ENCODE peak calls at places on chromosome X, in eight cellular contexts. One of them, this sample, is unnamed.

GRCh38 chrX:71315917-71316316 is 14.4 kb downstream of the ITGB1BP2 start:
- DNase-seq in GM23338: no peak
- DNase-seq in astrocyte of the spinal cord: peak; percentile 53
- DNase-seq in breast epithelium: no peak
- DNase-seq in A549: no peak
- DNase-seq in MM.1S: no peak
- DNase-seq in NB4: no peak
- DNase-seq in colonic mucosa: no peak
- DNase-seq in this sample: no peak

GRCh38 chrX:48520455-48520854 is 1.2 kb upstream of the EBP start:
- DNase-seq in GM23338: no peak
- DNase-seq in breast epithelium: no peak
- DNase-seq in NB4: no peak
- DNase-seq in A549: no peak
- DNase-seq in astrocyte of the spinal cord: no peak
- DNase-seq in colonic mucosa: no peak
- DNase-seq in MM.1S: no peak
- DNase-seq in this sample: no peak

GRCh38 chrX:101415180-101416130 is 7.4 kb downstream of the HNRNPH2 start:
- DNase-seq in MM.1S: peak; percentile 69
- DNase-seq in GM23338: peak; percentile 75
- DNase-seq in NB4: peak; percentile 77
- DNase-seq in breast epithelium: no peak
- DNase-seq in colonic mucosa: peak; percentile 49
- DNase-seq in A549: peak; percentile 75
- DNase-seq in astrocyte of the spinal cord: peak; percentile 85
- DNase-seq in this sample: peak; percentile 74

GRCh38 chrX:68720851-68721250 is 73.4 kb downstream of the STARD8 start:
- DNase-seq in A549: no peak
- DNase-seq in breast epithelium: no peak
- DNase-seq in NB4: no peak
- DNase-seq in colonic mucosa: no peak
- DNase-seq in astrocyte of the spinal cord: no peak
- DNase-seq in MM.1S: no peak
- DNase-seq in GM23338: no peak
- DNase-seq in this sample: no peak

GRCh38 chrX:96713303-96713702 is 28.7 kb downstream of the DIAPH2 start:
- DNase-seq in NB4: no peak
- DNase-seq in MM.1S: no peak
- DNase-seq in A549: peak; percentile 1
- DNase-seq in GM23338: no peak
- DNase-seq in colonic mucosa: peak; percentile 40
- DNase-seq in breast epithelium: no peak
- DNase-seq in astrocyte of the spinal cord: no peak
- DNase-seq in this sample: no peak

GRCh38 chrX:110409925-110410324 is 51.3 kb downstream of the RTL9 start:
- DNase-seq in GM23338: no peak
- DNase-seq in astrocyte of the spinal cord: peak; percentile 43
- DNase-seq in colonic mucosa: no peak
- DNase-seq in MM.1S: no peak
- DNase-seq in A549: peak; percentile 24
- DNase-seq in NB4: peak; percentile 25
- DNase-seq in breast epithelium: no peak
- DNase-seq in this sample: no peak

GRCh38 chrX:71637253-71637618 is 18.9 kb upstream of the CXCR3 start:
- DNase-seq in colonic mucosa: no peak
- DNase-seq in breast epithelium: no peak
- DNase-seq in astrocyte of the spinal cord: no peak
- DNase-seq in A549: no peak
- DNase-seq in NB4: no peak
- DNase-seq in GM23338: no peak
- DNase-seq in MM.1S: no peak
- DNase-seq in this sample: no peak

GRCh38 chrX:24760601-24761000 is 66.9 kb downstream of the POLA1 start:
- DNase-seq in astrocyte of the spinal cord: peak; percentile 78
- DNase-seq in GM23338: no peak
- DNase-seq in colonic mucosa: no peak
- DNase-seq in MM.1S: no peak
- DNase-seq in breast epithelium: no peak
- DNase-seq in NB4: no peak
- DNase-seq in A549: no peak
- DNase-seq in this sample: peak; percentile 73

GRCh38 chrX:18877472-18877871 is 106.4 kb downstream of the PHKA2 start:
- DNase-seq in GM23338: no peak
- DNase-seq in astrocyte of the spinal cord: no peak
- DNase-seq in A549: no peak
- DNase-seq in breast epithelium: no peak
- DNase-seq in colonic mucosa: no peak
- DNase-seq in MM.1S: no peak
- DNase-seq in NB4: no peak
- DNase-seq in this sample: no peak

GRCh38 chrX:83516597-83516996 is 8.5 kb downstream of the POU3F4 start:
- DNase-seq in A549: no peak
- DNase-seq in GM23338: no peak
- DNase-seq in colonic mucosa: no peak
- DNase-seq in breast epithelium: no peak
- DNase-seq in NB4: no peak
- DNase-seq in astrocyte of the spinal cord: no peak
- DNase-seq in MM.1S: no peak
- DNase-seq in this sample: no peak

GRCh38 chrX:39157796-39158195 is 356.5 kb downstream of the MID1IP1 start:
- DNase-seq in MM.1S: no peak
- DNase-seq in breast epithelium: no peak
- DNase-seq in GM23338: no peak
- DNase-seq in NB4: no peak
- DNase-seq in colonic mucosa: no peak
- DNase-seq in A549: no peak
- DNase-seq in astrocyte of the spinal cord: peak; percentile 6
- DNase-seq in this sample: peak; percentile 31

GRCh38 chrX:53547668-53548067 is 113.5 kb upstream of the HSD17B10 start:
- DNase-seq in breast epithelium: no peak
- DNase-seq in MM.1S: no peak
- DNase-seq in NB4: no peak
- DNase-seq in astrocyte of the spinal cord: no peak
- DNase-seq in GM23338: no peak
- DNase-seq in colonic mucosa: no peak
- DNase-seq in A549: no peak
- DNase-seq in this sample: no peak

GRCh38 chrX:129347291-129347690 is 176.0 kb downstream of the SMARCA1 start:
- DNase-seq in A549: peak; percentile 17
- DNase-seq in colonic mucosa: no peak
- DNase-seq in GM23338: peak; percentile 74
- DNase-seq in astrocyte of the spinal cord: no peak
- DNase-seq in breast epithelium: no peak
- DNase-seq in NB4: peak; percentile 36
- DNase-seq in MM.1S: no peak
- DNase-seq in this sample: no peak

GRCh38 chrX:49209434-49210251 is 9.7 kb upstream of the SYP start:
- DNase-seq in NB4: peak; percentile 20
- DNase-seq in MM.1S: no peak
- DNase-seq in breast epithelium: no peak
- DNase-seq in A549: no peak
- DNase-seq in GM23338: peak; percentile 73
- DNase-seq in colonic mucosa: no peak
- DNase-seq in astrocyte of the spinal cord: no peak
- DNase-seq in this sample: no peak

GRCh38 chrX:148135738-148136137 is 154.6 kb downstream of the FMR1NB start:
- DNase-seq in astrocyte of the spinal cord: peak; percentile 1
- DNase-seq in GM23338: no peak
- DNase-seq in breast epithelium: no peak
- DNase-seq in A549: no peak
- DNase-seq in colonic mucosa: no peak
- DNase-seq in MM.1S: no peak
- DNase-seq in NB4: no peak
- DNase-seq in this sample: no peak

GRCh38 chrX:148134578-148134977 is 153.4 kb downstream of the FMR1NB start:
- DNase-seq in breast epithelium: no peak
- DNase-seq in A549: no peak
- DNase-seq in NB4: peak; percentile 15
- DNase-seq in MM.1S: no peak
- DNase-seq in GM23338: no peak
- DNase-seq in colonic mucosa: no peak
- DNase-seq in astrocyte of the spinal cord: no peak
- DNase-seq in this sample: no peak

DNA sequence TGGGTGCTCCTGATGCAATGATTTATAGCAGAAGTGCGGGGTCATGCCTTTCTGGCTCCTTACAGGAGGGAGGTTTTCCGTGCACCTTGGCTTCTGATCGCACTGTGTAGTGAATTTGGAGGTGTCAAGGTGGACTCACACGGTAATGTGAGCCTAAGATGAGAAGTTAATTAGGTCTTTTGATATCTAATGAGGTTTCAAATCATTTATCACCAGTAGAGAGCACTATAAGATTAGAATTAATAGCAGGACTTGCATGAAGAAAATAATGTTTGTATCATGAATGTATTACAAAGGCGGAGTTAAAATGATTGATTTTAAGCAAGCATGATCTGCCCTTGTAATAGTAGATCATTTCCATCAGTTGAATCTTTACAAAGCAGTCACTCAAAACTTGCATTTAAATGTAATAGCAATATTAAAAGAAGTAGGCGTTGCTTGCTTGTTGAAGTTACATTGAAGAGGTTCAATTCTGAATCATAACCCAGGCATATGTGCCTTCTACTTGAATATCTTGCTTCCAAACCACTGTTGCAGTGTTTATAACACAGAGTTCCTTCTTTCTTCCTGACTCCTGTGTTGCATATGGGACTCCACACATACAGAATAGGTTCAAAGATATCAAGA is 152.1 kb downstream of the FMR1NB start:
- DNase-seq in GM23338: peak; percentile 9
- DNase-seq in MM.1S: peak; percentile 29
- DNase-seq in breast epithelium: no peak
- DNase-seq in astrocyte of the spinal cord: peak; percentile 6
- DNase-seq in NB4: peak; percentile 44
- DNase-seq in A549: peak; percentile 0
- DNase-seq in colonic mucosa: no peak
- DNase-seq in this sample: no peak
- TF ChIP-seq CTCF in GM23338: no peak
- TF ChIP-seq CTCF in MM.1S: no peak
- TF ChIP-seq CTCF in breast epithelium: no peak
- TF ChIP-seq CTCF in astrocyte of the spinal cord: no peak
- TF ChIP-seq CTCF in NB4: no peak
- TF ChIP-seq CTCF in A549: no peak
- TF ChIP-seq CTCF in colonic mucosa: no peak
- TF ChIP-seq CTCF in this sample: no peak

DNA sequence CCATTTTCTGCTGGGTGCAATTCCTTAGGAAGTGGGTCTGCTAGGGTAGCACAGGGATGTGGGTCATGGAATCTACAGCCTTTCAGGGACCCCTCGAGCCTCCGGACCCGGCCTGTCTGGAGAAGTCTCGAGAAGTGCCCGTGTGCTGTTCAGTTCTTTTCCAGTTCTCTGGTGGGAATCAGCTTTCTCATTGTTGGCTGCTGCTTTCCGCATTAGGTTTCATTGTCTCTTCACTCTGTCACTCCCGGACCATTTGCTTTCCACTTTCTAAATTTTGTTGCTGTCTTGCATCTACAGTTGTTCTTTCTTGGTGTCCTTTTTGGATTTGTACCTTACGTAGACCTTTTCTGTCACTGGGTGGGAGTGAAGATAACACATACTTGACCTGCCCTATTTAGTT is 6.1 kb downstream of the RAB9A start:
- DNase-seq in MM.1S: no peak
- DNase-seq in colonic mucosa: no peak
- DNase-seq in GM23338: no peak
- DNase-seq in astrocyte of the spinal cord: no peak
- DNase-seq in breast epithelium: no peak
- DNase-seq in A549: no peak
- DNase-seq in NB4: no peak
- DNase-seq in this sample: no peak
- H3K4me3 ChIP-seq in MM.1S: no peak overlapping the region
- H3K4me3 ChIP-seq in colonic mucosa: no peak overlapping the region
- H3K4me3 ChIP-seq in GM23338: no peak overlapping the region
- H3K4me3 ChIP-seq in astrocyte of the spinal cord: no peak overlapping the region
- H3K4me3 ChIP-seq in breast epithelium: no peak overlapping the region
- H3K4me3 ChIP-seq in A549: no peak overlapping the region
- H3K4me3 ChIP-seq in NB4: no peak overlapping the region
- H3K4me3 ChIP-seq in this sample: no peak overlapping the region

GRCh38 chrX:144335402-144335801 is 451.5 kb downstream of the UBE2NL start:
- DNase-seq in A549: peak; percentile 0
- DNase-seq in MM.1S: no peak
- DNase-seq in GM23338: no peak
- DNase-seq in colonic mucosa: no peak
- DNase-seq in astrocyte of the spinal cord: no peak
- DNase-seq in NB4: peak; percentile 3
- DNase-seq in breast epithelium: no peak
- DNase-seq in this sample: no peak
- TF ChIP-seq CTCF in A549: no peak
- TF ChIP-seq CTCF in MM.1S: no peak
- TF ChIP-seq CTCF in GM23338: no peak
- TF ChIP-seq CTCF in colonic mucosa: no peak
- TF ChIP-seq CTCF in astrocyte of the spinal cord: no peak
- TF ChIP-seq CTCF in NB4: no peak
- TF ChIP-seq CTCF in breast epithelium: no peak
- TF ChIP-seq CTCF in this sample: no peak

DNA sequence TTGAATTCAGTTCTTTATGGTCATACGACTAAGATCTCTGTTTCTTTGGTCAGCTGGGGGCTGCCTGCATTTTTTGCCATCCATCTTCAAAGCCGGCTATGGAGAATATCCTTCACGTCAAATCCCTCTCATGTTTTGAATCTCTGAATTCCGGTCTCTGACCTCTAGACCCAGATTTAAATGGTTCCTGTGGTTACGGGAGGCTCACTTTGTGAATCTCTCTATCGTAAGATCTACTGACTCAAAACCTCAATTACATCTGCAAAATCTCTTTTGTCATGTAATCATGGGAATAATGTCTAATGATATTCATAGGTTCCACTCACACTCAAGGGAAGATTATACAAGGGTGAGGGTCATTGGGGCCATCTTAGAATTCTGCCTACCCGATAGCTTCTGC is 5.7 kb upstream of the MPC1L start:
- DNase-seq in colonic mucosa: no peak
- DNase-seq in MM.1S: no peak
- DNase-seq in NB4: no peak
- DNase-seq in A549: no peak
- DNase-seq in astrocyte of the spinal cord: no peak
- DNase-seq in breast epithelium: no peak
- DNase-seq in GM23338: no peak
- DNase-seq in this sample: no peak
- H3K4me3 ChIP-seq in colonic mucosa: no peak overlapping the region
- H3K4me3 ChIP-seq in MM.1S: no peak overlapping the region
- H3K4me3 ChIP-seq in NB4: no peak overlapping the region
- H3K4me3 ChIP-seq in A549: no peak overlapping the region
- H3K4me3 ChIP-seq in astrocyte of the spinal cord: no peak overlapping the region
- H3K4me3 ChIP-seq in breast epithelium: no peak overlapping the region
- H3K4me3 ChIP-seq in GM23338: no peak overlapping the region
- H3K4me3 ChIP-seq in this sample: no peak overlapping the region

GRCh38 chrX:78139160-78140123 is at the start of gene TAF9B:
- DNase-seq in colonic mucosa: peak; percentile 85
- DNase-seq in astrocyte of the spinal cord: peak; percentile 80
- DNase-seq in breast epithelium: peak; percentile 75
- DNase-seq in NB4: peak; percentile 86
- DNase-seq in MM.1S: peak; percentile 78
- DNase-seq in A549: peak; percentile 84
- DNase-seq in GM23338: peak; percentile 84
- DNase-seq in this sample: peak; percentile 53
- TF ChIP-seq CTCF in colonic mucosa: no peak
- TF ChIP-seq CTCF in astrocyte of the spinal cord: no peak
- TF ChIP-seq CTCF in breast epithelium: no peak
- TF ChIP-seq CTCF in NB4: no peak
- TF ChIP-seq CTCF in MM.1S: no peak
- TF ChIP-seq CTCF in A549: no peak
- TF ChIP-seq CTCF in GM23338: no peak
- TF ChIP-seq CTCF in this sample: no peak

GRCh38 chrX:120000490-120001246 is 57.1 kb upstream of the NKAP start:
- DNase-seq in MM.1S: no peak
- DNase-seq in GM23338: peak; percentile 35
- DNase-seq in A549: no peak
- DNase-seq in astrocyte of the spinal cord: no peak
- DNase-seq in breast epithelium: no peak
- DNase-seq in NB4: no peak
- DNase-seq in colonic mucosa: no peak
- DNase-seq in this sample: no peak
- H3K4me3 ChIP-seq in MM.1S: no peak overlapping the region
- H3K4me3 ChIP-seq in GM23338: peak overlapping the region; percentile 48
- H3K4me3 ChIP-seq in A549: no peak overlapping the region
- H3K4me3 ChIP-seq in astrocyte of the spinal cord: no peak overlapping the region
- H3K4me3 ChIP-seq in breast epithelium: no peak overlapping the region
- H3K4me3 ChIP-seq in NB4: no peak overlapping the region
- H3K4me3 ChIP-seq in colonic mucosa: no peak overlapping the region
- H3K4me3 ChIP-seq in this sample: no peak overlapping the region

This sample was measured in astrocyte of the cerebellum.